ENCODE peak calls at places on chromosomes 11 and 22, in eight cellular contexts. A is sigmoid colon, Z is kidney epithelial cell, N is MM.1S, W is WTC11, F is cardiac muscle cell, I is left ventricle myocardium inferior, B is foreskin fibroblast. O is an unnamed sample.

GRCh38 chr11:119964136-119965025 is 173.5 kb downstream of the TRIM29 start:
- DNase-seq in A (no peak), Z (no peak), N (no peak), W (no peak), F (peak), I (no peak), B (no peak), O (no peak)

GRCh38 chr22:40421941-40422340 is 51.5 kb downstream of the SGSM3 start:
- DNase-seq in A (no peak), Z (no peak), N (no peak), W (no peak), F (no peak), I (peak), B (no peak), O (no peak)

GRCh38 chr11:126581871-126582270 is 226.4 kb downstream of the ST3GAL4 start:
- DNase-seq in A (no peak), Z (no peak), N (no peak), W (no peak), F (no peak), I (no peak), B (no peak), O (no peak)

GRCh38 chr22:44972363-44973083 is 37.3 kb downstream of the PHF21B start:
- DNase-seq in A (no peak), Z (no peak), N (no peak), W (no peak), F (peak), I (no peak), B (no peak), O (no peak)

GRCh38 chr22:21768435-21768834 is 32.8 kb upstream of the YPEL1 start:
- DNase-seq in A (no peak), Z (no peak), N (no peak), W (no peak), F (no peak), I (no peak), B (no peak), O (no peak)

GRCh38 chr11:12531020-12531419 is 143.2 kb upstream of the TEAD1 start:
- DNase-seq in A (peak), Z (no peak), N (no peak), W (no peak), F (no peak), I (no peak), B (no peak), O (no peak)

GRCh38 chr11:75839851-75840250 is 24.8 kb downstream of the UVRAG start:
- DNase-seq in A (no peak), Z (no peak), N (no peak), W (no peak), F (peak), I (no peak), B (peak), O (no peak)

GRCh38 chr22:23256986-23257888 is 76.9 kb downstream of the BCR start:
- DNase-seq in A (peak), Z (no peak), N (no peak), W (no peak), F (no peak), I (peak), B (peak), O (no peak)

GRCh38 chr22:46549565-46549840 is 12.1 kb upstream of the CELSR1 start:
- DNase-seq in A (no peak), Z (no peak), N (no peak), W (no peak), F (no peak), I (peak), B (no peak), O (no peak)

GRCh38 chr22:47001288-47001687 is 238.8 kb downstream of the TBC1D22A start:
- DNase-seq in A (no peak), Z (no peak), N (peak), W (no peak), F (no peak), I (no peak), B (no peak), O (no peak)

GRCh38 chr22:20185750-20186149 is 34.9 kb upstream of the CCDC188 start:
- DNase-seq in A (no peak), Z (no peak), N (no peak), W (no peak), F (no peak), I (no peak), B (no peak), O (no peak)

GRCh38 chr22:20186871-20187546 is 36.2 kb upstream of the CCDC188 start:
- DNase-seq in A (no peak), Z (no peak), N (no peak), W (no peak), F (no peak), I (no peak), B (no peak), O (no peak)

GRCh38 chr22:20187777-20188566 is 37.1 kb upstream of the CCDC188 start:
- DNase-seq in A (no peak), Z (no peak), N (no peak), W (no peak), F (no peak), I (no peak), B (no peak), O (no peak)

GRCh38 chr22:20184501-20185145 is 33.8 kb upstream of the CCDC188 start:
- DNase-seq in A (no peak), Z (no peak), N (no peak), W (no peak), F (no peak), I (no peak), B (no peak), O (no peak)

DNA sequence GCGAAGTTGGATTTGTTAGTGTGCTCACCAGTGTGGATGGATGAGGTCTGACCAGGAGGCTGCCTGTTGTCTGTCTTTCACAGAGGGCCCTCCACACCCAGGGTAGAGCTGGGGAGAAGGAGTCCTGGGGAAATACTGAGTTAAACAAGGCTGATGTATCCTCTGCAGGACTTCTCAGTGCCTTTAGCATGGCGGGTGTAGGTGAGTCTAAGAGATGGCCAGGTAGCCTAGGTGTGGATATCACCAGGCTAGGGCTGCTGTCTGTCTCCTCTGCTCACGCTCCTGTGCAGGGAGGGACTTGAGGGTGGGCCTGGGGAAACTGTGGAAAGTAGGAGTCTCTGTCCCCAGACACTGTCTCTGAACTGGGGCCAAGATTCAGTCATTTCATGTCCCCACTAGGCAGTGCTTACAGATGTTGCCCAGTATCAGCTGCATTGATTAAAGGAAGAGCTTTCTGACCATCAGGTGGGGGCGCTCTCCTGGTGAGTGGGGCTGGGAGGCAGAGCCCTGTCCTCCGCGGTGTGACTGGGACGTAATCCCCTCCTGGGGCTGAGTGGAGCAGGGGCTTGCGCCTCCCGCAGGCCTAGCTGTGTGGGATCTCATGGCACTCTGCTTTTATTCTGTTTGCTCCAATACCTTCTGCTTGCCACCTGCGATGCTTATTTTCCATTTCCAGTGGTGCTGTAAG is 35.5 kb upstream of the CCDC188 start:
- DNase-seq in A (no peak), Z (no peak), N (no peak), W (peak), F (no peak), I (no peak), B (no peak), O (no peak)
- TF ChIP-seq CTCF in A (no peak), Z (peak), N (peak), W (no peak), F (peak), I (no peak), B (no peak), O (peak)

GRCh38 chr22:37126882-37127281 is 17.4 kb upstream of the TMPRSS6 start:
- DNase-seq in A (no peak), Z (no peak), N (no peak), W (peak), F (no peak), I (no peak), B (no peak), O (no peak)
- TF ChIP-seq CTCF in A (no peak), Z (peak), N (peak), W (peak), F (peak), I (no peak), B (peak), O (peak)

GRCh38 chr11:2400761-2401435 is 348 bp downstream of the TSSC4 start:
- DNase-seq in A (no peak), Z (no peak), N (no peak), W (no peak), F (no peak), I (no peak), B (peak), O (no peak)

GRCh38 chr11:2400069-2400760 is at the start of gene TSSC4:
- DNase-seq in A (peak), Z (peak), N (peak), W (peak), F (peak), I (peak), B (peak), O (peak)

GRCh38 chr11:2402890-2403645 is 2.5 kb downstream of the TSSC4 start:
- DNase-seq in A (no peak), Z (no peak), N (no peak), W (no peak), F (no peak), I (no peak), B (no peak), O (no peak)

GRCh38 chr11:2402106-2402505 is 1.6 kb downstream of the TSSC4 start:
- DNase-seq in A (no peak), Z (no peak), N (no peak), W (no peak), F (no peak), I (no peak), B (no peak), O (no peak)

GRCh38 chr11:2401436-2401984 is 960 bp downstream of the TSSC4 start:
- DNase-seq in A (no peak), Z (no peak), N (no peak), W (no peak), F (no peak), I (no peak), B (no peak), O (no peak)
- TF ChIP-seq CTCF in A (no peak), Z (no peak), N (peak), W (no peak), F (no peak), I (no peak), B (no peak), O (no peak)

GRCh38 chr11:4092031-4092430 is 2.6 kb upstream of the RRM1 start:
- DNase-seq in A (no peak), Z (no peak), N (peak), W (no peak), F (no peak), I (no peak), B (no peak), O (no peak)

GRCh38 chr11:4094348-4095291 is at the start of gene RRM1:
- DNase-seq in A (peak), Z (peak), N (peak), W (peak), F (peak), I (peak), B (peak), O (peak)

GRCh38 chr11:4093519-4094347 is 866 bp upstream of the RRM1 start:
- DNase-seq in A (no peak), Z (no peak), N (peak), W (no peak), F (no peak), I (no peak), B (no peak), O (no peak)

GRCh38 chr11:4098026-4098621 is 3.5 kb downstream of the RRM1 start:
- DNase-seq in A (no peak), Z (no peak), N (no peak), W (no peak), F (no peak), I (no peak), B (no peak), O (no peak)

DNA sequence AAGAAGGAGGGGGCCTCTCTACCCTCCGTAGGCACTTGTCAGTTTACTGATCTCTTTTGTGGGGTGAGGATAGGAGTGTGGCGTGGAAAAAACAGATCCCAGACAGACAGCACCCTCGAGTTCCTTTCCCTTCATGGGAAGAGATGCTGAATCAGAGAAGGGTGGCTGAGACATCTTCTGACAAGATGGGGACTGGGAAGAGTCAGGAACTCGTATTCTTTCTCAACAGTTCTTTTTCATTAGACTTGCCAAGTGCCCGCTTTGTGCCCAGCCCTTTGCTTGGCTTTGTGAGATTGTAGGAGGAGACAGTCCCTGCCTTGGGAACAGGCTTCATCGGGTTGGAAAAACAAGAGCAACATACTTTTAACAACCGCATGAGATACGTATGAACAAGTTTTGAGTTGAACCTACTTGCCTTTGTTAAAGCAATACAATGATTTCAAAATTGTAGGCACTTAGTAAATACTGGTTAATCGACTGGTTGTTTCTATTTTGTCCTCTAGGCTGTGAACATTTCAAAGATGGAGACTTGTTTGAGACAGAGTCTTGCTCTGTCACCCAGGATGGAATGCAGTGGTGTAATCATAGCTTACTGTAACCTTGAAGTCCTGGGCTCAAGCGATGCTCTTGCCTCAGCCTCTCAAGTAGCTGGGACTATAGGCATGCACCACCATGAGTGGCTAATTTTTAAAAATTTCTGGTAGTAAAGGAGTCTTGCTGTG is 1.1 kb downstream of the RRM1 start:
- DNase-seq in A (no peak), Z (peak), N (peak), W (no peak), F (peak), I (no peak), B (peak), O (no peak)
- TF ChIP-seq CTCF in A (no peak), Z (no peak), N (peak), W (no peak), F (no peak), I (no peak), B (no peak), O (peak)

DNA sequence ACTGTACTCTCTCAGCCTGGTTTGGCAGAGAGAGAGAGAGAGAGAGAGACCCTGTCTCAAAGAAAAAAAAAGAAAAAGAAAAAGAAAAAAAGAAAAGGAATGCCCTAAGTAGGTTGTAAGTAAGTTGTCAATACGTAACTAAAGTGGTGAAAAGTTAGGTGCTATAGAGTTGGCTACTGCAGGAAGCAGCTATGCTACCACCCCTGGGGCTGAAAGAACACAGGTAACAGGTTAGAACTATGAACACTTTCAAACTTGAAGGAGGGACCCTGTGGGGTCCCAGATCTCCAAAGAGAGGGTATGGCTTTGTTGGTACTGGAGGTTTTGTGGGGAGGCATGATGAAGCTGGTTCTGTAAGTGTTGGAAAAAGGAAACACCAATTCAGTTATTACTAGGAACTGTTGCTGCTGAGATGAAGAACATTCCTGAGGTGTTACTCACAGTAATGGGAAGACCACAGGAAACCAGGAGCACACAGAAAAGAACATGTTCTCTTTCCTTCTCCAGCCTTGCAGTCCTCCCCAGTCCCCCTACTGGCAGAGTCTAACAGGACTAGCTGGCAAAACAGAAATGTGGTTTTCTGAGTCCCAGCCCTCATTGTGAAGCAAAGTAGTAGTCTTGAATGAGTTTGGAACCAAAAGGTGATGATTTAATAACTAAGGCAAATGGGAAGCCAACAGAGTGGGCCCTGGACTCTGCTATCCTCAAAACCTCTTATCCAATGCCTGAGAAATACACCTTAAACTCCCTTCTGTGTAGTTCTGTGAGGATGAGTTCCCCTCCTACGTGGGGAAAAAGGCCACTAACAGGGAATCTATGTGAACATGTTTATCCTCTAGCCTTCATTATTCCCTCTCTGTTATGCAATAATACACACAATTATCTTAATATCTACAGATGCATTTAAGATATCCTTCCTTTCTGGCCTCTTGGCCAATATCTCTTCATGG is 427.0 kb upstream of the DDI1 start:
- DNase-seq in A (no peak), Z (peak), N (no peak), W (peak), F (peak), I (no peak), B (peak), O (no peak)
- TF ChIP-seq CTCF in A (no peak), Z (peak), N (peak), W (no peak), F (peak), I (peak), B (peak), O (peak)

DNA sequence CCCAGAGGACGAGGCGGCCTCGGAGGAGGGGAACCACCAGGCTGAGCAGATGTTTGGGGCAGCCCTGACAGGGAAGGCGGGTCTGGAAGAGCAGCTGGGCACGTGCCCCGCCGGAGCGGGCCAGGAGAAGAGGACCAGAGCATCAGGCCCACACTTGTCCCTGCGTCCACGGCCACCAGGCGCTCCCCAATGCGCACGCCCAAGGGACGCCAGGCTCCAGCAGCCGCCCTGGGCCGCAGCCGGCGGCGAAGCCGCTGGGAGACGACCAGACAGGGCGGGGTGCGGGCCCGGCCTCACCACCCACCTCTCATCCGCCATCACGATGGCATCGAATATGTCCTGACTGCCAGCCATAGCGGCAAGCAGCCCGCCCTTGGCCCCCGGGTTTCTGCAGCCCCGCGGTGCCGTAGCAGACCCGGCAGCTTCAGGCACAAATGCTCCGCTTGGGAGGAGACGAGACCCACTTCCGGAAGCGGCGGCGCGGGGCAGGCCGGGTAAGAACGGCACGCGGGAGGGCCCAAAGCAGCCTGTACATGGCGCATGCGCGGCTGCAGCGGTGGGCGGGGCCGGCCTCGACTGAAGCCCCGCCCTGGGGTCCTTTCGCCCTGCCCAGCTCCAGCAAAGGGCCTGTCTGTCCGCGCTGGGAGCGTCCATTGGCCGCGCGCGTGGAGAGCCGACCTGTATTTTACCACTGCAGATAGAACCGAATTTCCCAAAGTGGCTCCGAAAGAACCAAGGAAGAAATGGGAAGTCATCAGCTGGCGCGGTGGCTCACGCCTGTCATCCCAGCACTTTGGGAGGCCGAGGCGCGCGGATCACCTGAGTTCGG is at the start of gene LTO1:
- DNase-seq in A (peak), Z (peak), N (peak), W (peak), F (peak), I (peak), B (peak), O (peak)
- TF ChIP-seq CTCF in A (no peak), Z (no peak), N (no peak), W (no peak), F (no peak), I (peak), B (no peak), O (no peak)

GRCh38 chr11:18304745-18305144 is 17.2 kb downstream of the HPS5 start:
- DNase-seq in A (no peak), Z (no peak), N (no peak), W (no peak), F (no peak), I (no peak), B (no peak), O (no peak)
- TF ChIP-seq CTCF in A (no peak), Z (no peak), N (no peak), W (no peak), F (no peak), I (no peak), B (no peak), O (no peak)

GRCh38 chr22:48488611-48489456 is 1338.8 kb downstream of the BRD1 start:
- DNase-seq in A (peak), Z (no peak), N (peak), W (peak), F (no peak), I (no peak), B (no peak), O (peak)

GRCh38 chr22:48490513-48491411 is 1336.9 kb downstream of the BRD1 start:
- DNase-seq in A (peak), Z (no peak), N (peak), W (no peak), F (no peak), I (no peak), B (no peak), O (peak)

GRCh38 chr22:48489551-48490512 is 1337.8 kb downstream of the BRD1 start:
- DNase-seq in A (peak), Z (no peak), N (peak), W (no peak), F (peak), I (no peak), B (peak), O (peak)

GRCh38 chr22:48486163-48486957 is 1341.3 kb downstream of the BRD1 start:
- DNase-seq in A (no peak), Z (no peak), N (no peak), W (no peak), F (no peak), I (no peak), B (no peak), O (peak)

DNA sequence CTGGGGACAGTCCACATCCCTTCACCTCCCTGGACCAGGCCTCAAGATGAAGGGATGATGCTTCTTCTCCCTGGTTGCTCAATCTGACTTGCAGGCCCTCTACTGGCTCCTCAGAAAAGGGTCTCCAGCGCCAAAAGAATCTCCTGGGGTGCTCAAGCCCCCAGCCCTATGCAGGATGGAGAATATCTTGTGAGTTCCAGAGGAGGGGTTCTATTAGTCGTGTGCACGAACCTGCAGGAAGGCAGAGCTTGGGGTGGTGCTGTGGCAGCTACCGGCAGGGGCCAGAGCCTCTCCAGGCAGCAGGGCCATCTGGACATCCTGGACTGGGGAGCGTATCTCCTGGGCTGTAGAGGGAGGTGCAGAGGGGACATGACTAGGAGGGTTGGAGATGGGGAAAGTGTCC is 1339.5 kb downstream of the BRD1 start:
- DNase-seq in A (no peak), Z (no peak), N (peak), W (no peak), F (no peak), I (no peak), B (no peak), O (peak)
- TF ChIP-seq CTCF in A (no peak), Z (no peak), N (peak), W (no peak), F (no peak), I (no peak), B (peak), O (peak)

O was measured in type B pancreatic cell.